ENCODE peak calls at places on chromosomes 6 and 20, in eight cellular contexts. I is brain pericyte, S is NCI-H748 treated with DMSO at 0.1 percent for 48 hours, H is T follicular helper cell, Z is amygdala, D is dorsolateral prefrontal cortex, U is T-helper 9 cell, Q is NCI-H2171. N is an unnamed sample.

GRCh38 chr6:36838896-36839818 is at the start of gene CPNE5:
- DNase-seq in I (no peak), S (peak), H (no peak), Z (no peak), D (no peak), U (peak), Q (no peak), N (no peak)

GRCh38 chr6:145735356-145736165 is at the start of gene EPM2A:
- DNase-seq in I (no peak), S (peak), H (peak), Z (peak), D (peak), U (peak), Q (peak), N (no peak)

GRCh38 chr6:165636015-165636414 is 27.0 kb downstream of the PDE10A start:
- DNase-seq in I (no peak), S (no peak), H (no peak), Z (no peak), D (no peak), U (no peak), Q (no peak), N (no peak)

GRCh38 chr20:39624316-39624715 is 662.2 kb downstream of the DHX35 start:
- DNase-seq in I (no peak), S (no peak), H (no peak), Z (no peak), D (no peak), U (no peak), Q (no peak), N (no peak)

GRCh38 chr6:5278047-5278446 is 16.7 kb downstream of the FARS2 start:
- DNase-seq in I (no peak), S (no peak), H (no peak), Z (no peak), D (no peak), U (no peak), Q (no peak), N (no peak)

GRCh38 chr6:1679691-1680068 is 70.0 kb downstream of the FOXC1 start:
- DNase-seq in I (no peak), S (peak), H (no peak), Z (no peak), D (no peak), U (no peak), Q (no peak), N (no peak)

GRCh38 chr6:148835920-148836441 is 89.2 kb downstream of the UST start:
- DNase-seq in I (no peak), S (no peak), H (no peak), Z (no peak), D (no peak), U (no peak), Q (no peak), N (no peak)

GRCh38 chr6:168149015-168149414 is 70.0 kb upstream of the FRMD1 start:
- DNase-seq in I (no peak), S (no peak), H (no peak), Z (no peak), D (no peak), U (no peak), Q (no peak), N (no peak)

GRCh38 chr6:111803384-111803783 is 69.9 kb downstream of the FYN start:
- DNase-seq in I (no peak), S (no peak), H (no peak), Z (no peak), D (no peak), U (no peak), Q (no peak), N (no peak)

GRCh38 chr20:15317546-15318242 is 980.3 kb upstream of the FLRT3 start:
- DNase-seq in I (no peak), S (no peak), H (no peak), Z (no peak), D (no peak), U (no peak), Q (no peak), N (no peak)

GRCh38 chr6:6721606-6722005 is 133.1 kb downstream of the LY86 start:
- DNase-seq in I (no peak), S (no peak), H (no peak), Z (no peak), D (no peak), U (no peak), Q (peak), N (no peak)

GRCh38 chr6:41713161-41713649 is 22.2 kb downstream of the TFEB start:
- DNase-seq in I (no peak), S (no peak), H (no peak), Z (peak), D (peak), U (no peak), Q (no peak), N (no peak)

GRCh38 chr6:90074161-90074560 is 179.9 kb downstream of the GJA10 start:
- DNase-seq in I (no peak), S (no peak), H (no peak), Z (no peak), D (no peak), U (no peak), Q (no peak), N (no peak)

GRCh38 chr6:39017481-39017880 is 31.1 kb upstream of the GLP1R start:
- DNase-seq in I (no peak), S (no peak), H (no peak), Z (no peak), D (no peak), U (no peak), Q (no peak), N (no peak)

GRCh38 chr6:170450946-170451761 is 102.0 kb downstream of the PSMB1 start:
- DNase-seq in I (no peak), S (no peak), H (no peak), Z (no peak), D (no peak), U (no peak), Q (no peak), N (no peak)

GRCh38 chr6:152124432-152125074 is 317.1 kb downstream of the ESR1 start:
- DNase-seq in I (no peak), S (peak), H (no peak), Z (no peak), D (no peak), U (no peak), Q (peak), N (peak)

GRCh38 chr6:10463491-10464481 is 48.9 kb upstream of the TFAP2A start:
- DNase-seq in I (no peak), S (no peak), H (no peak), Z (no peak), D (no peak), U (no peak), Q (no peak), N (no peak)

GRCh38 chr6:31979238-31979898 is 2.5 kb upstream of the C4A start:
- DNase-seq in I (no peak), S (no peak), H (no peak), Z (no peak), D (no peak), U (no peak), Q (no peak), N (no peak)

GRCh38 chr6:35094183-35094582 is 47.0 kb downstream of the TCP11 start:
- DNase-seq in I (no peak), S (no peak), H (no peak), Z (no peak), D (no peak), U (no peak), Q (no peak), N (no peak)

GRCh38 chr20:63254536-63255384 is 497 bp upstream of the NKAIN4 start:
- DNase-seq in I (no peak), S (no peak), H (no peak), Z (no peak), D (no peak), U (no peak), Q (no peak), N (no peak)

GRCh38 chr6:149212892-149213786 is 104.4 kb upstream of the TAB2 start:
- DNase-seq in I (no peak), S (no peak), H (no peak), Z (no peak), D (no peak), U (no peak), Q (no peak), N (no peak)

GRCh38 chr6:136334853-136335252 is 45.2 kb upstream of the BCLAF1 start:
- DNase-seq in I (no peak), S (no peak), H (no peak), Z (no peak), D (no peak), U (no peak), Q (no peak), N (no peak)

GRCh38 chr6:35021014-35021413 is 120.1 kb downstream of the TCP11 start:
- DNase-seq in I (no peak), S (no peak), H (no peak), Z (no peak), D (no peak), U (no peak), Q (no peak), N (no peak)

N was measured in smooth muscle cell of the brain vasculature.